ENCODE peak calls at places on chromosome 19, in eight cellular contexts. Q, N, D, Y, U, P, X and R are unnamed samples.

GRCh38 chr19:47495478-47496372 is 11.7 kb upstream of the KPTN start:
- DNase-seq in X (no peak), P (no peak), D (no peak), U (no peak), Y (no peak), Q (no peak), N (no peak), R (no peak)

GRCh38 chr19:54297759-54298305 is 15.1 kb downstream of the LILRA5 start:
- DNase-seq in D (no peak), X (no peak), P (no peak), U (peak), Y (no peak), Q (peak), N (no peak), R (no peak)

GRCh38 chr19:29467824-29468401 is 57.9 kb upstream of the VSTM2B start:
- DNase-seq in D (peak), P (no peak), N (no peak), Q (no peak), X (peak), U (no peak), Y (no peak), R (no peak)

GRCh38 chr19:54207908-54208783 is 7.5 kb downstream of the RPS9 start:
- DNase-seq in Q (peak), P (peak), X (no peak), N (peak), U (peak), D (peak), Y (no peak), R (no peak)

GRCh38 chr19:18204394-18205179 is 745 bp upstream of the RAB3A start:
- DNase-seq in N (peak), P (peak), Y (no peak), Q (peak), U (peak), D (peak), X (peak), R (no peak)

GRCh38 chr19:8663920-8664670 is 33.7 kb downstream of the NFILZ start:
- DNase-seq in P (no peak), Q (no peak), U (no peak), X (no peak), Y (no peak), N (no peak), D (no peak), R (no peak)

GRCh38 chr19:19627442-19627715 is 641 bp downstream of the LPAR2 start:
- DNase-seq in X (no peak), N (no peak), U (no peak), Q (no peak), Y (no peak), D (no peak), P (no peak), R (no peak)

GRCh38 chr19:38685666-38686529 is 38.4 kb downstream of the ACTN4 start:
- DNase-seq in D (peak), P (peak), X (peak), Y (no peak), Q (no peak), N (no peak), U (no peak), R (no peak)

GRCh38 chr19:43148233-43148632 is 38.1 kb downstream of the PSG5 start:
- DNase-seq in D (no peak), P (no peak), X (no peak), N (no peak), Q (no peak), U (no peak), Y (no peak), R (no peak)

GRCh38 chr19:49851456-49852259 is 699 bp downstream of the PTOV1 start:
- DNase-seq in P (peak), Y (no peak), U (peak), D (peak), N (no peak), X (peak), Q (no peak), R (no peak)

GRCh38 chr19:56253737-56254136 is 18.8 kb upstream of the EDDM13 start:
- DNase-seq in U (no peak), Q (no peak), X (peak), P (no peak), Y (peak), D (peak), N (no peak), R (peak)

GRCh38 chr19:7916137-7916907 is 1.7 kb downstream of the TGFBR3L start:
- DNase-seq in Y (no peak), P (peak), Q (no peak), X (peak), D (no peak), N (peak), U (peak), R (no peak)

GRCh38 chr19:47755762-47756626 is 10.6 kb downstream of the NOP53 start:
- DNase-seq in N (no peak), Y (no peak), U (no peak), Q (no peak), P (peak), X (no peak), D (no peak), R (no peak)

GRCh38 chr19:14542721-14543328 is 13.4 kb downstream of the TECR start:
- DNase-seq in Y (no peak), U (no peak), X (peak), D (peak), Q (no peak), P (no peak), N (no peak), R (peak)

GRCh38 chr19:34182125-34182524 is 9.8 kb downstream of the LSM14A start:
- DNase-seq in X (no peak), Y (no peak), Q (no peak), P (no peak), U (no peak), D (no peak), N (no peak), R (no peak)

GRCh38 chr19:42657551-42657950 is 62.8 kb upstream of the CEACAM8 start:
- DNase-seq in Q (no peak), D (no peak), U (no peak), N (no peak), X (no peak), Y (no peak), P (no peak), R (no peak)

GRCh38 chr19:18771328-18772242 is 19.5 kb downstream of the COMP start:
- DNase-seq in D (peak), Y (no peak), P (no peak), N (no peak), X (no peak), Q (no peak), U (no peak), R (no peak)

GRCh38 chr19:33705090-33705847 is 83.5 kb downstream of the CHST8 start:
- DNase-seq in N (no peak), U (peak), D (no peak), Y (no peak), X (no peak), P (peak), Q (peak), R (no peak)

GRCh38 chr19:383040-383439 is 25.9 kb downstream of the C2CD4C start:
- DNase-seq in N (no peak), Y (no peak), D (no peak), Q (no peak), P (no peak), X (no peak), U (peak), R (no peak)

DNA sequence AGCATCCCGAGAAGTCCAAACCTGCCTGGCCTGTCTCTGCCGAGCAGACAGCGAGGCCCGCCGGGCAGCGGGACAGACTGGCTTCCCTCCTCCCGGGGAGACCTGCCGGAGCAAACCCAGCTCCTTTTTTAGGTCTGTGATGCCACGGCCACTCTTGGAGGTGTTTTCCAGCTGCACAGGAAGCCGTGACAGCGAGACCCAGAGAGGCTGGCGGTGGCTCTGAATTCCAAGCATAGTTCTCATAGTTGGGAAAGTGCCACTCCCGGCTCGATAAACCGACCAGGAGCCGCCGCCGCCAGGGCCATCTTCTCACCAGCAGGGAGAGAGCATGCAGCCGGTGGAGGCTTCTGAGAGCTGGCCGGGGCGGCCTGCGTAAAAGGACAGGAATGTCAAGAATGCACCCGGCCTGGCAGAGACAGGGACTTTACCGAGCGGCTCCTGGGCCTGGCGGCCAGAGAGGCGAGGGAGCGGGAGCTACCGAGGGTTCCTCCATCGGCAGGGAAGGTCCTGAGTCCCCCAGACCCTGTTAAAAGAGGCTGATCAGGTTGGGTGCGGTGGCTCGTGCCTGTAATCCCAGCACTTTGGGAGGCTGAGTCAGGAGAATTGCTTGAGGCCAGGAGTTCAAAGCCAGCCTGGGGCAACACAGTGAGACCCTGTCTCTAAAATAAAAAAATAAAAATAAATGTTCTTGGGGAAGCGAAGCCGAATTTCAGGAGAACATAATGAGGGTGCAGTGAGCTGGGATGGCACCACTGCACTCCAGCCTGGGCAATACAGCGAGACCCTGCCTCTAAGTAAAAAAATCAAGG is 64.9 kb downstream of the GADD45B start:
- DNase-seq in Y (no peak), N (peak), U (peak), X (no peak), D (no peak), Q (peak), P (peak), R (no peak)
- TF ChIP-seq POLR2AphosphoS5 in Y (peak), N (peak), U (peak), X (peak), D (no peak), Q (peak), P (peak), R (no peak)

DNA sequence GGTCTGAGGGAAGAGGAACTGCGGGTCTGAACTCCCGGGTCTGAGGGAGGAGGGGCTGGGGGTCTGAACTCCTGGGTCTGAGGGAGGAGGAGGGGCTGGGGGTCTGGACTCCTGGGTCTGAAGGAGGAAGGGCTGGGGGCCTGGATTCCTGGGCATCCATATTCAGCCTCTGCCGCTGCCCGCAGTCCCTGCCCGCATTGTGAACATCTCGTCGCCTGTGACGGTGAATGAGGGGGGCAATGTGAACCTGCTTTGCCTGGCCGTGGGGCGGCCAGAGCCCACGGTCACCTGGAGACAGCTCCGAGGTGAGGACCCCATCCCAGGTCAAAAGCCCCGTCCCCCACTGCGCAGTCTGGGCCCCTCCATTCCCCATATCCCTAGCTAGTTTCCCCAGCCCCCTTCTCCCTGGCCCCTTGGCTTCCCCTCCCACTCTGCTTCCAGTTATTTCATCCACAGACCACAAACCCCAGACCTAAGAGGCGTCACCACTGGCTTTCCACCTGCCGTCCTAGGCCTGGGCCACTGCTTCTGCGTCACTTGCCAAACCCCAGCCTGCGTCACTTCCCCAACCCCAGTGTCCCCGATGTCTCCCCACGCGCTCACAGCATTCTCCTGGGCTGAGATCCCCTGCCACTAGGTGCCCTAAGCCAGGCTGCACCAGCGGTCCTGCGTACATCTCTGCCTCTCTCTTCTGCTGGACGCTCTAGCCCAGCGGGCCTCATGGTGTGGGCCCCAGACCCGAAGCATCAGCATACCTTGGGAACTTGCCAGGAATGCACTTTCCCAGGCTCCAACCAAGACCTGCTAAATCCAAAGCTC is 13.9 kb downstream of the IGLON5 start:
- DNase-seq in P (no peak), Y (no peak), N (no peak), U (peak), D (no peak), X (no peak), Q (no peak), R (no peak)
- H3K4me3 ChIP-seq in P (no peak), Y (no peak), N (no peak), U (no peak), D (no peak), X (no peak), Q (no peak), R (no peak)

GRCh38 chr19:3785464-3785937 is 680 bp downstream of the MATK start:
- DNase-seq in Y (no peak), P (no peak), X (no peak), D (peak), Q (no peak), U (peak), N (no peak), R (no peak)

GRCh38 chr19:3788991-3789778 is 3.0 kb upstream of the MATK start:
- DNase-seq in P (no peak), N (no peak), Y (no peak), Q (no peak), D (no peak), U (peak), X (no peak), R (no peak)

GRCh38 chr19:3784607-3785463 is 1.3 kb downstream of the MATK start:
- DNase-seq in Y (no peak), X (no peak), U (no peak), N (no peak), Q (no peak), P (no peak), D (no peak), R (no peak)

GRCh38 chr19:3783660-3784584 is 2.3 kb downstream of the MATK start:
- DNase-seq in P (no peak), N (no peak), D (peak), X (peak), U (peak), Y (no peak), Q (no peak), R (no peak)

GRCh38 chr19:3785938-3786824 is at the start of gene MATK:
- DNase-seq in Y (no peak), U (peak), P (no peak), Q (no peak), X (peak), N (no peak), D (peak), R (no peak)
- TF ChIP-seq POLR2AphosphoS5 in Y (no peak), U (no peak), P (no peak), Q (no peak), X (no peak), N (no peak), D (no peak), R (no peak)

DNA sequence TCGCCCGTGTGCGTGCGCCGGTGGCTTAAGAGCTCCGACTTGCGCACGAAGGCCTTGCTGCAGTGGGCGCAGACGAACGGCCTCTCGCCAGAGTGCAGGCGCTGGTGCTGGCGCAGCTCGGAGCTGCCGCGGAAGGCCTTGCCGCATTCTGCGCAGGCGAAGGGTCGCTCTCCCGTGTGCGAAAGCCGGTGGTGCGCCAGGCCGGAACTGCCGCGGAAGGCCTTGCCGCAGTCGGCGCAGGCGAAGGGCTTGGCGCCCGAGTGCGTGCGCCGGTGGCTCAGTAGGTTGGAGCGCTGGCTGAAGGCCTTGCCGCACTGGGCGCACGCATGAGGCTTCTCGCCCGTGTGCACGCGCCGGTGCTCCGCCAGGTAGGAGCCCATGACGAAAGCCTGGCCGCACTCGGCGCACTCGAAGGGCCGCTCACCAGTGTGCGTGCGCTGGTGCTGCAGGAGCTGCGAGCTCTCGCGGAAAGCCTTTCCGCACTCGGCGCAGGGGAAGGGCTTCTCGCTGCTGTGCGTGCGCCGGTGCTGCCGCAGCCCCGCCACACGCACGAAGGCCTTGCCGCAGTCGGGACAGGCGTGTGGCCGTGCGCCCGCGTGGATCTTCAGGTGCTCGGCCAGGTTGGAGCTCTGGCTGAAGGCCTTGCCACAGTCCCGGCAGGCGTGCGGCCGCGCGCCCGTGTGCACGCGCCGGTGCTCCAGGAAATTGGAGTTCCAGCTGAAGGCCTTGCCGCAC is 3.1 kb upstream of the A1BG start:
- DNase-seq in U (no peak), Y (no peak), Q (peak), N (no peak), P (no peak), X (no peak), D (no peak), R (no peak)
- H3K4me3 ChIP-seq in U (peak), Y (no peak), Q (peak), N (peak), P (peak), X (no peak), D (no peak), R (no peak)

DNA sequence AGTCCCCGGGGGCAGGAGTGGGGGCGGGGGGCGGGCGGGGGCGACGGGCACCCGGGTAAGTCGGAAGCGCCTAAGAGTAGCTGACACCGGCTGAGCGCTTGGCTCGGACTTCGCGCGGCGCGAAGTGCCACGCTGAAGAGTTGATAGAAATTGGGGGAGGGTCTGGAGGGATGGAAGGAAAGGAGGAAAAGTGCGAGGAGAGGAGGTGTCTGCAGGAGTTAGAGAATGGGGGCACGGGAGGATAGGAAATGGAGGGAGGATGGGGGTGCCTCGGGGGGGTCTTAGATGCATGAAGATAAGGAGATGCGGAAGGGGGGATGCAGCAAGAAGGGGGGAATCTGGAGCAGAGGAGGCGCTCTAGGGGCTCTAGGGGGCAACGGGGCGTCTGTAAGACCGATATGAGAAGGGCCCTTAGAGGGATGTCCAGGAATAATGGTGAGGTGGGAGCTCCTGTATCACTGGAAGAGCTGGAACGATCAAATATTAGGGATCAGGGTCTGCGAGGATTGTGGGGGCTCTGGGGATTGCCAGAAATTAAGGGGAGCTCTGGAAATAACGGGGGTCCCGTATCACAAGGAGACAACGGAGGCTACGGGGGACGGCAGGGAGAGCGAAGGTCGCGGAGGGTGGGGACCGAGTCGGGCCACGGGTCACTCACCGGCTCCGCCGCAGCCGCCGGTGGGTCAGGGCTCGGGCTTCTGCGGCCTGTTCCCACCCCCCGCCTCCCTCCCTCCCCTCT is at the start of gene MYPOP:
- DNase-seq in N (no peak), D (no peak), Y (no peak), X (peak), U (no peak), Q (no peak), P (no peak), R (no peak)
- TF ChIP-seq POLR2AphosphoS5 in N (no peak), D (no peak), Y (no peak), X (no peak), U (no peak), Q (no peak), P (no peak), R (no peak)

GRCh38 chr19:35549879-35550523 is 4.6 kb downstream of the TMEM147 start:
- DNase-seq in D (no peak), U (no peak), Y (no peak), P (no peak), Q (no peak), X (no peak), N (no peak), R (no peak)
- H3K4me3 ChIP-seq in D (no peak), U (no peak), Y (no peak), P (no peak), Q (no peak), X (no peak), N (no peak), R (no peak)